ENCODE peak calls at places on chromosomes 1 and 21, in nine cellular contexts. O is left colon, X is kidney tubule cell, F is head of caudate nucleus, Y is AG09309, E is right lobe of liver, Q is activated T-helper 1 cell treated with Interleukin-2 at 50 U/mL for 16 hours, N is T-helper 1 cell, D is left ventricle myocardium inferior. S is an unnamed sample.
A peak's percentile ranks its signal among the peaks of the same experiment; 100 is the strongest.

GRCh38 chr1:93707956-93708355 is 26.3 kb upstream of the BCAR3 start:
- DNase-seq in O (no peak), X (no peak), F (no peak), Y (no peak), E (no peak), Q (no peak), N (no peak), D (no peak), S (no peak)

GRCh38 chr1:115184951-115185331 is 95.6 kb upstream of the TSPAN2 start:
- DNase-seq in O (no peak), X (peak; percentile 88), F (no peak), Y (peak; percentile 40), E (no peak), Q (no peak), N (no peak), D (peak; percentile 25), S (no peak)

GRCh38 chr1:168628807-168629206 is 52.4 kb downstream of the XCL1 start:
- DNase-seq in O (no peak), X (peak; percentile 100), F (no peak), Y (no peak), E (no peak), Q (no peak), N (no peak), D (no peak), S (no peak)

GRCh38 chr1:26044971-26045711 is 777 bp downstream of the SLC30A2 start:
- DNase-seq in O (peak; percentile 19), X (no peak), F (no peak), Y (no peak), E (no peak), Q (no peak), N (no peak), D (peak; percentile 39), S (no peak)

GRCh38 chr1:233523047-233523446 is 90.9 kb upstream of the KCNK1 start:
- DNase-seq in O (no peak), X (no peak), F (no peak), Y (no peak), E (no peak), Q (no peak), N (no peak), D (no peak), S (no peak)

GRCh38 chr1:185732941-185733340 is 1.2 kb upstream of the HMCN1 start:
- DNase-seq in O (no peak), X (no peak), F (no peak), Y (no peak), E (no peak), Q (no peak), N (no peak), D (no peak), S (no peak)

GRCh38 chr1:210264521-210265380 is 32.2 kb downstream of the SERTAD4 start:
- DNase-seq in O (no peak), X (peak; percentile 53), F (no peak), Y (no peak), E (no peak), Q (no peak), N (no peak), D (no peak), S (no peak)

GRCh38 chr1:56537660-56538059 is 41.7 kb downstream of the PLPP3 start:
- DNase-seq in O (no peak), X (no peak), F (no peak), Y (no peak), E (no peak), Q (no peak), N (no peak), D (no peak), S (no peak)

GRCh38 chr1:21756393-21757089 is 26.4 kb downstream of the USP48 start:
- DNase-seq in O (no peak), X (no peak), F (no peak), Y (no peak), E (no peak), Q (no peak), N (no peak), D (no peak), S (no peak)

GRCh38 chr21:38660333-38661295 is 145.1 kb upstream of the ETS2 start:
- DNase-seq in O (peak; percentile 35), X (no peak), F (no peak), Y (no peak), E (peak; percentile 33), Q (no peak), N (no peak), D (peak; percentile 20), S (no peak)

GRCh38 chr1:75131593-75132420 is 2.4 kb upstream of the LHX8 start:
- DNase-seq in O (no peak), X (no peak), F (no peak), Y (no peak), E (no peak), Q (no peak), N (no peak), D (no peak), S (no peak)

GRCh38 chr1:210603123-210603522 is 274.4 kb downstream of the HHAT start:
- DNase-seq in O (no peak), X (no peak), F (no peak), Y (no peak), E (no peak), Q (no peak), N (no peak), D (no peak), S (no peak)

GRCh38 chr21:45787371-45787770 is 143.8 kb downstream of the PCBP3 start:
- DNase-seq in O (no peak), X (no peak), F (no peak), Y (no peak), E (no peak), Q (no peak), N (no peak), D (no peak), S (no peak)

GRCh38 chr21:43825936-43826622 is 36.7 kb downstream of the RRP1 start:
- DNase-seq in O (no peak), X (no peak), F (no peak), Y (no peak), E (no peak), Q (no peak), N (no peak), D (no peak), S (no peak)

GRCh38 chr1:33792651-33793050 is 71.2 kb upstream of the HMGB4 start:
- DNase-seq in O (no peak), X (no peak), F (no peak), Y (no peak), E (no peak), Q (no peak), N (no peak), D (no peak), S (no peak)

GRCh38 chr1:159927887-159928431 is 2.7 kb upstream of the TAGLN2 start:
- DNase-seq in O (no peak), X (no peak), F (no peak), Y (no peak), E (no peak), Q (no peak), N (no peak), D (no peak), S (no peak)

GRCh38 chr1:28602536-28603439 is 10.7 kb downstream of the RAB42 start:
- DNase-seq in O (peak; percentile 66), X (peak; percentile 82), F (peak; percentile 75), Y (peak; percentile 45), E (no peak), Q (no peak), N (no peak), D (no peak), S (no peak)

GRCh38 chr1:63892632-63893395 is 119.0 kb downstream of the ROR1 start:
- DNase-seq in O (no peak), X (peak; percentile 94), F (peak; percentile 32), Y (no peak), E (no peak), Q (no peak), N (no peak), D (no peak), S (no peak)

GRCh38 chr21:37028579-37028978 is 22.1 kb downstream of the RIPPLY3 start:
- DNase-seq in O (no peak), X (no peak), F (no peak), Y (no peak), E (no peak), Q (no peak), N (no peak), D (no peak), S (no peak)

GRCh38 chr1:234676103-234676594 is 66.2 kb upstream of the IRF2BP2 start:
- DNase-seq in O (peak; percentile 88), X (peak; percentile 53), F (peak; percentile 96), Y (no peak), E (peak; percentile 80), Q (no peak), N (no peak), D (peak; percentile 88), S (no peak)

GRCh38 chr1:42142894-42143675 is 10.1 kb upstream of the GUCA2B start:
- DNase-seq in O (no peak), X (peak; percentile 25), F (no peak), Y (no peak), E (no peak), Q (no peak), N (no peak), D (no peak), S (no peak)

GRCh38 chr21:44416193-44416592 is 39.1 kb upstream of the LRRC3 start:
- DNase-seq in O (no peak), X (no peak), F (no peak), Y (no peak), E (peak; percentile 3), Q (no peak), N (no peak), D (no peak), S (no peak)

GRCh38 chr1:19163261-19163660 is 46.8 kb downstream of the UBR4 start:
- DNase-seq in O (no peak), X (peak; percentile 13), F (no peak), Y (peak; percentile 86), E (no peak), Q (no peak), N (no peak), D (no peak), S (no peak)

S was measured in activated effector memory CD4-positive, alpha-beta T cell treated with Interleukin-2 at 50 U/mL for 16 hours.